ENCODE peak calls at places on chromosomes 16 and 17, in five cellular contexts. C is upper lobe of right lung, L is A549, I is stromal cell of bone marrow, K is RCC 7860. T is an unnamed sample.

GRCh38 chr17:73210002-73210678 is 17.3 kb downstream of the COG1 start:
- DNase-seq in C (no peak), L (no peak), I (no peak), K (no peak), T (no peak)

GRCh38 chr16:69476920-69477418 is 52.5 kb downstream of the CYB5B start:
- DNase-seq in C (no peak), L (peak), I (peak), K (peak), T (no peak)

GRCh38 chr16:71628810-71629209 is 2.8 kb downstream of the MARVELD3 start:
- DNase-seq in C (no peak), L (no peak), I (peak), K (peak), T (no peak)

GRCh38 chr17:49723423-49723822 is 15.7 kb upstream of the SLC35B1 start:
- DNase-seq in C (no peak), L (no peak), I (no peak), K (no peak), T (peak)

GRCh38 chr16:88484505-88485365 is 31.7 kb downstream of the ZFPM1 start:
- DNase-seq in C (no peak), L (no peak), I (no peak), K (no peak), T (no peak)

GRCh38 chr16:88899901-88900648 is 33.6 kb upstream of the PABPN1L start:
- DNase-seq in C (no peak), L (no peak), I (no peak), K (no peak), T (no peak)

GRCh38 chr16:85332175-85332574 is 219.9 kb upstream of the CIBAR2 start:
- DNase-seq in C (no peak), L (no peak), I (no peak), K (no peak), T (no peak)

GRCh38 chr16:1057252-1057932 is 15.2 kb upstream of the SSTR5 start:
- DNase-seq in C (no peak), L (no peak), I (no peak), K (no peak), T (no peak)

GRCh38 chr17:78383725-78384471 is 5.4 kb downstream of the PGS1 start:
- DNase-seq in C (peak), L (no peak), I (peak), K (peak), T (peak)

GRCh38 chr16:22317625-22318024 is 20.4 kb downstream of the POLR3E start:
- DNase-seq in C (peak), L (no peak), I (no peak), K (no peak), T (no peak)

GRCh38 chr16:58608601-58609136 is 21.0 kb downstream of the CNOT1 start:
- DNase-seq in C (no peak), L (no peak), I (no peak), K (no peak), T (no peak)

GRCh38 chr16:69306031-69306430 is 5.1 kb upstream of the VPS4A start:
- DNase-seq in C (no peak), L (no peak), I (no peak), K (no peak), T (no peak)

GRCh38 chr17:56373981-56374380 is 219.5 kb upstream of the NOG start:
- DNase-seq in C (no peak), L (no peak), I (no peak), K (no peak), T (no peak)

GRCh38 chr16:70480127-70481105 is 26.0 kb downstream of the FCSK start:
- DNase-seq in C (no peak), L (no peak), I (no peak), K (no peak), T (no peak)

GRCh38 chr16:46730126-46730525 is 18.0 kb downstream of the MYLK3 start:
- DNase-seq in C (no peak), L (no peak), I (no peak), K (no peak), T (no peak)

GRCh38 chr16:84254080-84254479 is 14.3 kb upstream of the KCNG4 start:
- DNase-seq in C (no peak), L (no peak), I (no peak), K (no peak), T (no peak)

GRCh38 chr17:44556114-44556853 is 1.0 kb upstream of the FZD2 start:
- DNase-seq in C (no peak), L (peak), I (no peak), K (peak), T (peak)

GRCh38 chr17:65057520-65058075 is 1.1 kb upstream of the GNA13 start:
- DNase-seq in C (no peak), L (peak), I (no peak), K (peak), T (peak)

GRCh38 chr17:44314869-44315661 is 6.7 kb downstream of the RUNDC3A start:
- DNase-seq in C (peak), L (peak), I (no peak), K (no peak), T (no peak)

GRCh38 chr16:54734156-54734555 is 196.5 kb upstream of the IRX5 start:
- DNase-seq in C (no peak), L (no peak), I (no peak), K (no peak), T (no peak)

GRCh38 chr17:5788266-5788900 is 204.1 kb upstream of the NLRP1 start:
- DNase-seq in C (no peak), L (no peak), I (peak), K (peak), T (no peak)

GRCh38 chr16:48317614-48318013 is 67.6 kb downstream of the SIAH1 start:
- DNase-seq in C (no peak), L (peak), I (peak), K (peak), T (no peak)

GRCh38 chr17:4898351-4898750 is 985 bp upstream of the C17orf107 start:
- DNase-seq in C (no peak), L (no peak), I (no peak), K (no peak), T (no peak)

GRCh38 chr16:68737046-68737729 is at the start of gene CDH1:
- DNase-seq in C (peak), L (no peak), I (no peak), K (no peak), T (no peak)

GRCh38 chr16:56189990-56190902 is 1.0 kb upstream of the GNAO1 start:
- DNase-seq in C (no peak), L (no peak), I (no peak), K (no peak), T (no peak)

GRCh38 chr17:69608808-69609494 is 194.5 kb downstream of the MAP2K6 start:
- DNase-seq in C (no peak), L (peak), I (peak), K (peak), T (no peak)

GRCh38 chr17:3865166-3865565 is 19.1 kb upstream of the NCBP3 start:
- DNase-seq in C (peak), L (no peak), I (no peak), K (peak), T (no peak)

GRCh38 chr16:23557779-23558330 is 328 bp downstream of the UBFD1 start:
- DNase-seq in C (no peak), L (no peak), I (no peak), K (no peak), T (peak)

GRCh38 chr16:78866556-78866955 is 734.0 kb downstream of the MAF start:
- DNase-seq in C (no peak), L (no peak), I (no peak), K (no peak), T (no peak)

GRCh38 chr16:71369494-71369893 is 11.0 kb downstream of the CALB2 start:
- DNase-seq in C (no peak), L (no peak), I (no peak), K (peak), T (no peak)

GRCh38 chr16:46673320-46674013 is 15.5 kb downstream of the VPS35 start:
- DNase-seq in C (no peak), L (peak), I (peak), K (peak), T (no peak)